ENCODE peak calls at places on chromosomes 1 and 21, in four cellular contexts. E is GM12892, Y is GM12891, V is K562. U is an unnamed sample.

GRCh38 chr1:30728340-30728739 is 5.0 kb upstream of the MATN1 start:
- DNase-seq in Y (no peak), E (no peak), V (no peak), U (no peak)

GRCh38 chr1:29444081-29444715 is 207.9 kb downstream of the PTPRU start:
- DNase-seq in V (no peak), E (no peak), Y (no peak), U (peak; percentile 44)

GRCh38 chr1:71641013-71641412 is 560.2 kb upstream of the ZRANB2 start:
- DNase-seq in Y (no peak), E (no peak), V (no peak), U (no peak)

GRCh38 chr1:9659328-9659727 is 7.8 kb downstream of the PIK3CD start:
- DNase-seq in Y (no peak), V (no peak), E (no peak), U (no peak)

GRCh38 chr1:56168176-56168575 is 411.2 kb downstream of the PLPP3 start:
- DNase-seq in E (no peak), V (no peak), Y (no peak), U (no peak)

GRCh38 chr1:54401799-54402198 is 4.4 kb downstream of the SSBP3 start:
- DNase-seq in Y (no peak), V (no peak), E (no peak), U (no peak)

GRCh38 chr1:66168919-66169725 is 364.8 kb upstream of the SGIP1 start:
- DNase-seq in E (no peak), V (no peak), Y (no peak), U (no peak)

GRCh38 chr1:156056326-156056849 is 1.8 kb downstream of the LAMTOR2 start:
- DNase-seq in E (no peak), V (no peak), Y (no peak), U (no peak)

GRCh38 chr1:154971341-154971998 is 923 bp upstream of the SHC1 start:
- DNase-seq in E (no peak), V (no peak), Y (no peak), U (no peak)

GRCh38 chr21:29228306-29228705 is 70.4 kb upstream of the BACH1 start:
- DNase-seq in E (no peak), V (no peak), Y (no peak), U (no peak)

GRCh38 chr1:222181191-222181590 is 366.7 kb downstream of the HHIPL2 start:
- DNase-seq in Y (no peak), E (no peak), V (no peak), U (no peak)

GRCh38 chr1:6447818-6448748 is 17.9 kb downstream of the TNFRSF25 start:
- DNase-seq in Y (no peak), V (no peak), E (no peak), U (peak; percentile 60)

GRCh38 chr1:160884579-160884978 is 401 bp downstream of the ITLN1 start:
- DNase-seq in V (peak; percentile 27), Y (no peak), E (no peak), U (no peak)

GRCh38 chr1:81237531-81238528 is 562.9 kb upstream of the ADGRL2 start:
- DNase-seq in E (no peak), Y (no peak), V (no peak), U (no peak)

GRCh38 chr1:13725714-13726175 is 25.8 kb downstream of the PRDM2 start:
- DNase-seq in V (no peak), Y (no peak), E (no peak), U (no peak)

GRCh38 chr1:76891931-76892330 is 24.7 kb downstream of the ST6GALNAC5 start:
- DNase-seq in V (no peak), E (no peak), Y (no peak), U (no peak)

GRCh38 chr1:165284471-165284870 is 72.0 kb downstream of the LMX1A start:
- DNase-seq in E (no peak), Y (no peak), V (no peak), U (no peak)

GRCh38 chr1:5727191-5727590 is 265.0 kb downstream of the NPHP4 start:
- DNase-seq in Y (no peak), V (no peak), E (no peak), U (no peak)

GRCh38 chr1:214363386-214363785 is 82.4 kb downstream of the SMYD2 start:
- DNase-seq in Y (no peak), E (no peak), V (no peak), U (no peak)

GRCh38 chr1:198750081-198750480 is 111.2 kb downstream of the PTPRC start:
- DNase-seq in V (no peak), Y (no peak), E (no peak), U (no peak)

GRCh38 chr1:1626207-1627141 is 5.5 kb upstream of the MMP23B start:
- DNase-seq in E (no peak), V (no peak), Y (no peak), U (no peak)

GRCh38 chr1:206705187-206705586 is 20.5 kb downstream of the MAPKAPK2 start:
- DNase-seq in Y (no peak), E (no peak), V (peak; percentile 33), U (no peak)

GRCh38 chr1:43366179-43366578 is 1.6 kb downstream of the ELOVL1 start:
- DNase-seq in Y (no peak), E (no peak), V (peak; percentile 60), U (no peak)

GRCh38 chr1:28143496-28144202 is 32.8 kb downstream of the PTAFR start:
- DNase-seq in E (no peak), Y (no peak), V (no peak), U (no peak)

GRCh38 chr1:207910678-207911354 is at the start of gene CD34:
- DNase-seq in V (no peak), E (no peak), Y (peak; percentile 28), U (peak; percentile 72)

GRCh38 chr1:9542425-9542824 is 3.2 kb downstream of the SLC25A33 start:
- DNase-seq in V (no peak), Y (no peak), E (no peak), U (no peak)

GRCh38 chr1:3911981-3912808 is 12.1 kb upstream of the C1orf174 start:
- DNase-seq in V (no peak), Y (no peak), E (no peak), U (no peak)

GRCh38 chr1:42931911-42932422 is 26.7 kb downstream of the SLC2A1 start:
- DNase-seq in E (peak; percentile 92), Y (peak; percentile 90), V (peak; percentile 63), U (no peak)

DNA sequence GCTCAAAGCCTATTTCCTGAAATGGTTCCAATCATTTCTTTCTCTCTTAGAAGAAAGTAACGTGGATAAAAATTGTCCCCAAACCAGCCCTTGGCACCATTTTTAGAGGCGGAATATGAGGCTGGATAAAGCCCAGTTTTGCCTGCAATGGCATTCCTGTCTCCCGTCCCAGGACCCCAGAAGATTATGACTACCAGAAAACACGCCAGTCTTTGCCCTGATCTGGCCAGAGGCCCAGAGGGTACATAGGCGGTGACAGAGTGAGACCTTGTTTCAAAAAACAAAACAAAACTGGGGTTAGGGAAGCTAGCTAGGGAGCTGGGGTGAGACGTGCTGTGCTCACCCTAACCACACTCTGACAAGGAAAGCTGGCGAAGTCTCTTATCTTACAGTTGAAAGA is at the start of gene AADACL4:
- DNase-seq in E (no peak), Y (no peak), V (no peak), U (no peak)
- TF ChIP-seq TAF1 in E (no peak), Y (no peak), V (no peak), U (no peak)

GRCh38 chr1:238960071-238960470 is 426.3 kb upstream of the CHRM3 start:
- DNase-seq in V (no peak), Y (no peak), E (no peak), U (no peak)
- TF ChIP-seq TAF1 in V (no peak), Y (no peak), E (no peak), U (no peak)

GRCh38 chr1:15031251-15031930 is 122.2 kb upstream of the TMEM51 start:
- DNase-seq in E (no peak), Y (no peak), V (no peak), U (no peak)
- TF ChIP-seq TAF1 in E (no peak), Y (no peak), V (no peak), U (no peak)

DNA sequence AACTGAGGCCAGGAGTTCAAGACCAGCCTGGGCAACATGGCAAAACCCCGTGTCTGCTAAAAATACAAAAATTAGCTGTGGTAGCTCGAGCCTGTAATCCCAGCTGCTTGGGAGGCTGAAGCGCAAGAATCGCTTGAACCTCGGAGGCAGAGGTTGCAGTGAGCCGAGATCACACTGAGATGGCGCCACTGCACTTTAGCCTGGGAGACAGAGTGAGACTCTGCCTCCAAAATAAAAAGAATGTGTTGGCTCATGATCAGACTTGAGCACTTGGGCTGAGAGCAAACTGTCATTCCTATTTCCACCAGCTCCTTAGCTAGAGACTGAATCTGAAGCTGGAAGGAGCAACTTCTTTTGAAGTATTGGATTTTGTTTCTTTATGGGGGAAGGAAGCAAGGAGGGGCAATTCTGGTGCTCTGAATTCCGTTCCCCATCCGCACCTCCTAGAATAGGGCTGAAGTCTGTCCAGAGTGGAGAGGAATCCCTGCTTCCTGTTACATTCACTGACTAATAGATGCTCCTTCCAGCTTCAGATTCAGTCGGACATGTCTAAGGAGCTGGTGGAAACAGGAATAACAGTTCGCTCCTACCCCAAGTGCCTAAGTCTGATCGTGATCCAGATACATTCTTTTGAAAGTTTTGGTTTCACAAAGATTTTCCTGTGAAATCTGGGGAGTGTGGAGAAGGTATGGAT is 3.8 kb downstream of the ZNF672 start:
- DNase-seq in Y (no peak), V (no peak), E (no peak), U (no peak)
- TF ChIP-seq TAF1 in Y (no peak), V (no peak), E (no peak), U (no peak)